ENCODE peak calls at places on chromosomes 7 and 10, in four cellular contexts. F, I, O and E are unnamed samples.

GRCh38 chr10:128274938-128275337 is 148.7 kb upstream of the MKI67 start:
- DNase-seq in I (peak; percentile 13), O (no peak), F (peak; percentile 65), E (no peak)

GRCh38 chr7:117445206-117445605 is 17.9 kb upstream of the ASZ1 start:
- DNase-seq in F (no peak), O (no peak), I (no peak), E (no peak)

GRCh38 chr10:121865554-121865953 is 62.3 kb downstream of the ATE1 start:
- DNase-seq in I (no peak), O (no peak), F (no peak), E (no peak)

GRCh38 chr7:33841658-33842057 is 63.7 kb upstream of the BMPER start:
- DNase-seq in O (no peak), F (peak; percentile 55), I (no peak), E (no peak)

GRCh38 chr10:31317652-31318381 is 1.2 kb upstream of the ZEB1 start:
- DNase-seq in I (no peak), O (no peak), F (no peak), E (no peak)

GRCh38 chr7:30321992-30322637 is 37.7 kb downstream of the ZNRF2 start:
- DNase-seq in O (peak; percentile 24), I (peak; percentile 11), F (no peak), E (peak; percentile 33)

GRCh38 chr7:95690367-95690947 is 81.9 kb upstream of the DYNC1I1 start:
- DNase-seq in F (no peak), I (peak; percentile 16), O (no peak), E (peak; percentile 10)

GRCh38 chr7:102093599-102094001 is 193.1 kb upstream of the SH2B2 start:
- DNase-seq in O (no peak), I (no peak), F (no peak), E (no peak)

GRCh38 chr10:91621483-91622113 is 11.3 kb downstream of the PPP1R3C start:
- DNase-seq in F (no peak), I (no peak), O (no peak), E (no peak)

GRCh38 chr10:35079763-35080162 is 10.4 kb downstream of the CUL2 start:
- DNase-seq in I (no peak), O (no peak), F (no peak), E (no peak)

GRCh38 chr7:119522263-119522662 is 750.7 kb upstream of the KCND2 start:
- DNase-seq in F (no peak), O (no peak), I (no peak), E (no peak)

GRCh38 chr10:59839576-59839975 is 66.8 kb downstream of the CCDC6 start:
- DNase-seq in F (no peak), O (no peak), I (no peak), E (no peak)

GRCh38 chr7:23918856-23919255 is 208.8 kb downstream of the STK31 start:
- DNase-seq in I (no peak), O (no peak), F (no peak), E (no peak)

GRCh38 chr7:76236226-76236625 is 34.5 kb downstream of the SRRM3 start:
- DNase-seq in O (peak; percentile 55), F (no peak), I (no peak), E (peak; percentile 58)

GRCh38 chr10:103495321-103495720 is 1.8 kb downstream of the NEURL1 start:
- DNase-seq in I (no peak), F (no peak), O (no peak), E (no peak)

GRCh38 chr10:30857803-30858202 is 173.9 kb downstream of the ZNF438 start:
- DNase-seq in I (peak; percentile 73), O (no peak), F (peak; percentile 91), E (no peak)

GRCh38 chr10:19200211-19200610 is 151.6 kb downstream of the MALRD1 start:
- DNase-seq in F (no peak), O (no peak), I (no peak), E (no peak)

GRCh38 chr7:2466675-2467074 is 9.5 kb downstream of the GRIFIN start:
- DNase-seq in F (no peak), I (no peak), O (no peak), E (no peak)

GRCh38 chr7:101277155-101277554 is 32.3 kb upstream of the FIS1 start:
- DNase-seq in F (no peak), O (no peak), I (no peak), E (no peak)

GRCh38 chr7:44536090-44536489 is 5.0 kb downstream of the NPC1L1 start:
- DNase-seq in I (no peak), O (no peak), F (no peak), E (no peak)

GRCh38 chr10:79905322-79906314 is 43.3 kb downstream of the SFTPD start:
- DNase-seq in O (no peak), I (no peak), F (no peak), E (no peak)

GRCh38 chr10:34156781-34157425 is 658.2 kb downstream of the PARD3 start:
- DNase-seq in I (no peak), O (no peak), F (no peak), E (no peak)

GRCh38 chr7:128381161-128381821 is 19.8 kb upstream of the PRRT4 start:
- DNase-seq in O (peak; percentile 66), F (no peak), I (no peak), E (no peak)

GRCh38 chr7:150945853-150946825 is 32.0 kb downstream of the KCNH2 start:
- DNase-seq in F (peak; percentile 17), O (no peak), I (peak; percentile 79), E (no peak)

GRCh38 chr7:30829476-30829875 is 58.3 kb downstream of the MINDY4 start:
- DNase-seq in O (no peak), I (no peak), F (no peak), E (no peak)

GRCh38 chr7:132100981-132101380 is 475.3 kb downstream of the PLXNA4 start:
- DNase-seq in I (no peak), O (no peak), F (no peak), E (no peak)

GRCh38 chr7:70133291-70133690 is 535.0 kb downstream of the AUTS2 start:
- DNase-seq in F (no peak), O (no peak), I (no peak), E (no peak)

GRCh38 chr10:18238875-18239485 is 98.8 kb downstream of the CACNB2 start:
- DNase-seq in F (no peak), O (peak; percentile 35), I (no peak), E (peak; percentile 21)

GRCh38 chr7:16978358-16979244 is 96.8 kb upstream of the AGR3 start:
- DNase-seq in F (no peak), O (no peak), I (no peak), E (no peak)

GRCh38 chr10:4541292-4541691 is 284.7 kb upstream of the AKR1E2 start:
- DNase-seq in I (no peak), F (peak; percentile 64), O (no peak), E (no peak)
- TF ChIP-seq CTCF in I (no peak), F (peak; percentile 22), O (no peak), E (no peak)

DNA sequence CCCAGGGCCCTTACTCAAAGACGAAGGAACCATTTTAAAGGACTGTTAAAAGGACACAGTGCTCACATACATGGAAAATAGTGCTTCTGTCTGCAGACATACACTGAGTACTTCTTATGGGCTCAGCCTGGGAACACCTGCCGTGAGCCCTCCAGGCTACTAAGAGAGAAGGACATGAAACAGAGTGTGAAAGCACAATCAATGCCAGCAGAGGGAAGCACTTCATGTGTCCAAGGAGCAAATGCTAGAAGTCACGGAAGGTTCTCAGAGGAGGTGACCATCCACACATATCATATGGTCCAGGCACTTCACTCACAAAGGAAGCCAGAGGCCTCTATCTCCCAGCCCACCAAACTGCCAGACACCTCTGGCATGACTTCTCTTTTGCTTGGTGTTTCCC is 15.5 kb downstream of the ELMO1 start:
- DNase-seq in F (no peak), O (no peak), I (no peak), E (no peak)
- TF ChIP-seq CTCF in F (no peak), O (no peak), I (no peak), E (no peak)

GRCh38 chr7:88328787-88329186 is 22.1 kb upstream of the STEAP4 start:
- DNase-seq in I (no peak), F (no peak), O (no peak), E (no peak)
- TF ChIP-seq CTCF in I (no peak), F (no peak), O (no peak), E (no peak)

GRCh38 chr7:143042821-143043271 is 9.3 kb upstream of the OR6V1 start:
- DNase-seq in I (no peak), O (no peak), F (no peak), E (no peak)
- TF ChIP-seq CTCF in I (no peak), O (no peak), F (no peak), E (no peak)